ENCODE peak calls at places on chromosomes 11 and 22, in nine cellular contexts. X, C, Q, F, R, B, P, A and J are unnamed samples.

GRCh38 chr11:76810151-76810853 is 27.1 kb downstream of the TSKU start:
- DNase-seq in X (no peak), C (no peak), Q (no peak), F (no peak), R (peak; percentile 58), B (no peak), P (no peak), A (no peak), J (no peak)

GRCh38 chr22:27581688-27582087 is 219.9 kb downstream of the MN1 start:
- DNase-seq in X (no peak), C (peak; percentile 32), Q (peak; percentile 56), F (no peak), R (peak; percentile 92), B (peak; percentile 48), P (peak; percentile 17), A (no peak), J (peak; percentile 10)

GRCh38 chr11:118401880-118402590 is 629 bp downstream of the ATP5MG start:
- DNase-seq in X (no peak), C (no peak), Q (peak; percentile 44), F (no peak), R (no peak), B (peak; percentile 74), P (peak; percentile 92), A (no peak), J (no peak)

GRCh38 chr11:28874706-28875105 is 766.5 kb downstream of the METTL15 start:
- DNase-seq in X (no peak), C (no peak), Q (no peak), F (no peak), R (no peak), B (no peak), P (peak; percentile 53), A (no peak), J (no peak)

GRCh38 chr11:73982990-73983763 is 534 bp upstream of the UCP2 start:
- DNase-seq in X (peak; percentile 88), C (peak; percentile 94), Q (peak; percentile 89), F (peak; percentile 90), R (peak; percentile 96), B (peak; percentile 52), P (peak; percentile 85), A (peak; percentile 80), J (peak; percentile 92)

GRCh38 chr11:67605231-67606011 is 1.3 kb upstream of the NDUFV1 start:
- DNase-seq in X (no peak), C (no peak), Q (peak; percentile 46), F (no peak), R (no peak), B (no peak), P (no peak), A (no peak), J (no peak)

GRCh38 chr22:22047266-22047665 is 64.7 kb upstream of the TOP3B start:
- DNase-seq in X (no peak), C (no peak), Q (no peak), F (no peak), R (no peak), B (no peak), P (no peak), A (no peak), J (no peak)

GRCh38 chr11:70891844-70892380 is 360.5 kb downstream of the SHANK2 start:
- DNase-seq in X (no peak), C (no peak), Q (no peak), F (no peak), R (no peak), B (no peak), P (no peak), A (no peak), J (no peak)

GRCh38 chr11:122874991-122875390 is 7.6 kb upstream of the JHY start:
- DNase-seq in X (no peak), C (no peak), Q (no peak), F (no peak), R (no peak), B (no peak), P (no peak), A (no peak), J (no peak)

GRCh38 chr22:41094036-41094435 is 1.6 kb downstream of the EP300 start:
- DNase-seq in X (no peak), C (no peak), Q (peak; percentile 25), F (no peak), R (no peak), B (no peak), P (peak; percentile 40), A (no peak), J (no peak)

GRCh38 chr11:134862168-134862567 is 450.1 kb upstream of the B3GAT1 start:
- DNase-seq in X (no peak), C (no peak), Q (no peak), F (no peak), R (no peak), B (no peak), P (no peak), A (no peak), J (no peak)

GRCh38 chr11:26655287-26655686 is 66.6 kb downstream of the SLC5A12 start:
- DNase-seq in X (no peak), C (no peak), Q (no peak), F (no peak), R (no peak), B (no peak), P (no peak), A (no peak), J (no peak)

GRCh38 chr11:120129570-120129969 is 8.3 kb downstream of the TRIM29 start:
- DNase-seq in X (no peak), C (no peak), Q (no peak), F (no peak), R (peak; percentile 74), B (no peak), P (no peak), A (no peak), J (no peak)

GRCh38 chr11:7905549-7905948 is 25.5 kb downstream of the OR10A6 start:
- DNase-seq in X (no peak), C (no peak), Q (no peak), F (no peak), R (no peak), B (no peak), P (no peak), A (no peak), J (no peak)

GRCh38 chr11:7905961-7906429 is 25.1 kb downstream of the OR10A6 start:
- DNase-seq in X (no peak), C (peak; percentile 40), Q (no peak), F (no peak), R (no peak), B (no peak), P (no peak), A (no peak), J (no peak)

GRCh38 chr11:7906481-7906880 is 24.6 kb downstream of the OR10A6 start:
- DNase-seq in X (no peak), C (no peak), Q (no peak), F (no peak), R (no peak), B (no peak), P (no peak), A (no peak), J (no peak)

GRCh38 chr11:7903940-7904339 is 27.1 kb downstream of the OR10A6 start:
- DNase-seq in X (no peak), C (no peak), Q (no peak), F (no peak), R (no peak), B (no peak), P (no peak), A (no peak), J (no peak)

GRCh38 chr11:7904910-7905309 is 26.2 kb downstream of the OR10A6 start:
- DNase-seq in X (no peak), C (no peak), Q (no peak), F (no peak), R (no peak), B (peak; percentile 37), P (peak; percentile 69), A (no peak), J (no peak)
- H3K27ac ChIP-seq in X (no peak overlapping the region), C (peak overlapping the region; percentile 50), Q (peak overlapping the region; percentile 69), F (no peak overlapping the region), R (peak overlapping the region; percentile 39), B (peak overlapping the region; percentile 31), P (no peak overlapping the region), A (no peak overlapping the region), J (no peak overlapping the region)

GRCh38 chr11:79189604-79190003 is 251.2 kb downstream of the TENM4 start:
- DNase-seq in X (no peak), C (peak; percentile 63), Q (no peak), F (no peak), R (no peak), B (no peak), P (no peak), A (no peak), J (no peak)
- H3K27ac ChIP-seq in X (no peak overlapping the region), C (no peak overlapping the region), Q (no peak overlapping the region), F (no peak overlapping the region), R (no peak overlapping the region), B (no peak overlapping the region), P (no peak overlapping the region), A (no peak overlapping the region), J (no peak overlapping the region)

GRCh38 chr22:39254122-39254521 is 9.3 kb upstream of the PDGFB start:
- DNase-seq in X (no peak), C (no peak), Q (no peak), F (no peak), R (no peak), B (no peak), P (no peak), A (no peak), J (no peak)
- H3K27ac ChIP-seq in X (no peak overlapping the region), C (peak overlapping the region; percentile 49), Q (no peak overlapping the region), F (no peak overlapping the region), R (peak overlapping the region; percentile 15), B (peak overlapping the region; percentile 61), P (no peak overlapping the region), A (peak overlapping the region; percentile 61), J (no peak overlapping the region)

GRCh38 chr11:35029979-35030378 is 109.0 kb upstream of the CD44 start:
- DNase-seq in X (no peak), C (no peak), Q (no peak), F (no peak), R (no peak), B (no peak), P (peak; percentile 84), A (no peak), J (no peak)
- H3K27ac ChIP-seq in X (peak overlapping the region; percentile 10), C (peak overlapping the region; percentile 48), Q (no peak overlapping the region), F (no peak overlapping the region), R (peak overlapping the region; percentile 91), B (no peak overlapping the region), P (no peak overlapping the region), A (peak overlapping the region; percentile 57), J (no peak overlapping the region)